ENCODE peak calls at places on chromosomes 6 and 20, in four cellular contexts. One of them, this sample, is unnamed. For H3K4me1, the result is how much of the 10 kb centered on the place peaks cover.

GRCh38 chr6:4812068-4812467 is 35.9 kb downstream of the CDYL start:
- DNase-seq in uterus: no peak
- DNase-seq in SK-N-SH: no peak
- DNase-seq in fibroblast of lung: peak
- DNase-seq in this sample: no peak

GRCh38 chr6:151285121-151285520 is 45.4 kb downstream of the AKAP12 start:
- DNase-seq in uterus: peak
- DNase-seq in SK-N-SH: no peak
- DNase-seq in fibroblast of lung: peak
- DNase-seq in this sample: no peak

GRCh38 chr6:21808045-21808470 is 214.5 kb downstream of the SOX4 start:
- DNase-seq in uterus: peak
- DNase-seq in SK-N-SH: no peak
- DNase-seq in fibroblast of lung: peak
- DNase-seq in this sample: no peak

GRCh38 chr6:32886674-32887383 is 32.8 kb downstream of the PSMB9 start:
- DNase-seq in uterus: peak
- DNase-seq in SK-N-SH: no peak
- DNase-seq in fibroblast of lung: peak
- DNase-seq in this sample: no peak

GRCh38 chr20:45067558-45067957 is 33.4 kb downstream of the KCNS1 start:
- DNase-seq in uterus: no peak
- DNase-seq in SK-N-SH: no peak
- DNase-seq in fibroblast of lung: peak
- DNase-seq in this sample: no peak

GRCh38 chr6:24125980-24126379 is at the start of gene NRSN1:
- DNase-seq in uterus: no peak
- DNase-seq in SK-N-SH: peak
- DNase-seq in fibroblast of lung: no peak
- DNase-seq in this sample: no peak

GRCh38 chr6:139790527-139790926 is 416.1 kb upstream of the CITED2 start:
- DNase-seq in uterus: no peak
- DNase-seq in SK-N-SH: no peak
- DNase-seq in fibroblast of lung: no peak
- DNase-seq in this sample: no peak

GRCh38 chr6:53956068-53956711 is 155.1 kb upstream of the MLIP start:
- DNase-seq in uterus: peak
- DNase-seq in SK-N-SH: no peak
- DNase-seq in fibroblast of lung: peak
- DNase-seq in this sample: peak

DNA sequence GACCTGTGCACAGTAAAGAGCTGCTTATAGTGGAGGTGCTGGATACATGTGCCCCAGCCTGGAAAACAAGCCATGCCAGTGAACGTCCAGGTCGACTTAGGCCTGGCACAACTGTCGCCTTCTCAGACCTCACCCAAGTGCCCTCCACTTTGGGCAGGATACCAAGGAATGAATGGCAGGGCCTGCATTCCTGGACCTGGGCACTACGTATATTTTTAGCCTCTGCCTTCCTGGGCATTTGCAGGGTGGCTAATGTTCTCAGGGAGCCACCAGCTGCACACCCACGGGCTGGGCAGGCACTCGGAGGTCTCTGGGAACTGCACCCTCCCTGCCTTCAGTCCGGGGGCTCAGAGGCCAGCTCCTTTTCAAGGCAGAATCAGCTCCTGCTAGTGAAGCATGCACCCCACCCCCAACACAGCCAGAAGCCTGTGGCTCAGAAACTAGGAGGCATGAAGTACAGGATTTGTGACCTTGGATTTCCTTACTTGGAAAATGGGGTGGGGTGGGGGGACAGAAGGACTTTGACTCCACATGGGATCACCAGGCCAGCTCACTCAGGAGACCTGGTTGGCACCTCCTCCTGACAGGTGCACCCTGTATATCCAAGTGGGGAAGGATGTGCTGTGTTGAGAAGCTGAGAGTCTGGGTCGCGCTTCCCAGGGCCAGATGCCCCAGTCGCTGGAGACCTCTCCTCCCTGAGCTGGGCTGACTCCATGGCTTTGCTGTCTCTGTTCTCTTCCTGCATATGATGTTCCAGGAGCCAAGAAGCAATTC is 2.5 kb upstream of the LSM14B start:
- DNase-seq in uterus: no peak
- DNase-seq in SK-N-SH: no peak
- DNase-seq in fibroblast of lung: no peak
- DNase-seq in this sample: peak
- H3K4me1 ChIP-seq in uterus: under half
- H3K4me1 ChIP-seq in SK-N-SH: under half
- H3K4me1 ChIP-seq in fibroblast of lung: under half
- H3K4me1 ChIP-seq in this sample: under half

GRCh38 chr6:149472241-149472640 is 12.6 kb downstream of the ZC3H12D start:
- DNase-seq in uterus: no peak
- DNase-seq in SK-N-SH: no peak
- DNase-seq in fibroblast of lung: no peak
- DNase-seq in this sample: no peak

GRCh38 chr6:149470948-149471347 is 13.9 kb downstream of the ZC3H12D start:
- DNase-seq in uterus: no peak
- DNase-seq in SK-N-SH: no peak
- DNase-seq in fibroblast of lung: no peak
- DNase-seq in this sample: no peak

GRCh38 chr6:149474108-149474935 is 10.5 kb downstream of the ZC3H12D start:
- DNase-seq in uterus: no peak
- DNase-seq in SK-N-SH: no peak
- DNase-seq in fibroblast of lung: no peak
- DNase-seq in this sample: peak

GRCh38 chr6:149471801-149472200 is 13.0 kb downstream of the ZC3H12D start:
- DNase-seq in uterus: no peak
- DNase-seq in SK-N-SH: no peak
- DNase-seq in fibroblast of lung: no peak
- DNase-seq in this sample: no peak

DNA sequence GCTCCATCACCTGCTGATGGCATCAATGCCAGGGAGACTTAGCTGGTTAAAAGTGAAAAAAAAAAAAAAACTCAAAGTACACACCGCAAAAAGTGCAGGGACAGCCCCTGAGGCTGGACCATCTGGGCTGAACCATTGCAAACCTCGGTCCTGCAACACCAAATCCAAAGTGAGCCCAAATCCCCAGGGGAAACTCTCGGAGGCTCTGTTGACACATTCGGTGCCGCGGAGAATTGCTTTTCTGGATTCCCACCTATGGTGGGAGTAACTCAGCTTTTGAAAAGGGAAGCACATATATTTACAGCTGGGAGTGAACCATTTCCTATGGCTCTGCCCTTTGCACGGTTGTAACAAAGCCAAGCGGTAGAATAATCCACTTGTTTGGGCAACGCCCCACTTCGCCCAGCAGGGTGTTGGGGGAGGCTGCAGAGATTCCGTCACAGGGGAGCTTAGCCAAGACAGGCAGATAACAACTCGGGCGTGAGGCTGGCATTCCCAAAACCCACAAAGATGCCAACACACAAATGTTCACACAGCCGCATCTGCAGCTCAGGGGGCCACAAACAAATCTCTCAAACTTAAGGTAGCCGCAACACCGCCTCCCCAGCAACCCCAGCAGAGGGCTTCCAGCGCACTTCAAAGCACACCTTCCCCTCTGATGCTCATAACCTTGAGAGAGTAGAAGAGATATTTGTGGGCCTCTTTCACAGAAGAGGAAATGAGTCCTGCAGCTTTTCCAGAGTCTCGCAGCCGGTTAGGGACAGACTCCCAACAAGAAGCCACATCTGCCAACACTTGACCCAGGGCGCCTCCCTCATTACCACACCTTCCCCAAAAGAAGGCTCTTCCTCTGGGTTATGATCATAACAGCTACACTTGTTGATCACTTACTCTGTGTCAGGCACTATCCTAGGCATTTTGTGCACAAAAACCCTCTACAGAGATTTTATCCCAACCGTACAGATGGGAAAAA is 11.4 kb downstream of the ZC3H12D start:
- DNase-seq in uterus: no peak
- DNase-seq in SK-N-SH: no peak
- DNase-seq in fibroblast of lung: peak
- DNase-seq in this sample: peak
- H3K4me3 ChIP-seq in uterus: no peak
- H3K4me3 ChIP-seq in SK-N-SH: no peak
- H3K4me3 ChIP-seq in fibroblast of lung: no peak
- H3K4me3 ChIP-seq in this sample: peak

GRCh38 chr6:36686668-36687513 is 8.4 kb downstream of the CDKN1A start:
- DNase-seq in uterus: no peak
- DNase-seq in SK-N-SH: no peak
- DNase-seq in fibroblast of lung: no peak
- DNase-seq in this sample: no peak
- H3K4me1 ChIP-seq in uterus: under half
- H3K4me1 ChIP-seq in SK-N-SH: under half
- H3K4me1 ChIP-seq in fibroblast of lung: under half
- H3K4me1 ChIP-seq in this sample: under half

GRCh38 chr20:63652192-63652980 is 838 bp downstream of the STMN3 start:
- DNase-seq in uterus: no peak
- DNase-seq in SK-N-SH: peak
- DNase-seq in fibroblast of lung: peak
- DNase-seq in this sample: no peak
- H3K4me3 ChIP-seq in uterus: peak
- H3K4me3 ChIP-seq in SK-N-SH: peak
- H3K4me3 ChIP-seq in fibroblast of lung: peak
- H3K4me3 ChIP-seq in this sample: peak